ENCODE peak calls at places on chromosomes 13 and 19, in seven cellular contexts. M is astrocyte of the spinal cord, W is NCI-H1105 treated with DMSO at 0.1 percent for 48 hours, J is cardiac muscle cell, U is T-helper 17 cell, I is smooth muscle cell of the brain vasculature, R is dermis blood vessel endothelial cell. V is an unnamed sample.

GRCh38 chr13:40102360-40102727 is 446.9 kb downstream of the COG6 start:
- DNase-seq in W (no peak), R (no peak), M (no peak), I (no peak), J (no peak), U (no peak), V (no peak)

GRCh38 chr19:33888665-33889064 is 92.0 kb downstream of the KCTD15 start:
- DNase-seq in I (no peak), M (no peak), U (no peak), J (no peak), R (no peak), W (no peak), V (no peak)

GRCh38 chr13:75685239-75685697 is 49.1 kb downstream of the LMO7 start:
- DNase-seq in I (peak), J (no peak), W (peak), M (peak), U (no peak), R (peak), V (peak)

GRCh38 chr19:1315470-1316166 is 29.9 kb downstream of the EFNA2 start:
- DNase-seq in W (peak), U (no peak), R (peak), I (no peak), M (peak), J (peak), V (no peak)

GRCh38 chr13:42477588-42478190 is 96.3 kb upstream of the TNFSF11 start:
- DNase-seq in I (no peak), U (no peak), M (peak), J (no peak), W (peak), R (no peak), V (no peak)

GRCh38 chr13:29850213-29850898 is at the start of gene UBL3:
- DNase-seq in W (peak), J (peak), U (peak), I (peak), R (peak), M (peak), V (peak)

GRCh38 chr13:76730220-76730619 is 156.0 kb downstream of the KCTD12 start:
- DNase-seq in U (no peak), W (no peak), J (no peak), R (peak), I (no peak), M (no peak), V (no peak)

GRCh38 chr13:46170268-46170667 is 11.7 kb downstream of the LCP1 start:
- DNase-seq in J (peak), I (no peak), U (no peak), R (no peak), W (no peak), M (no peak), V (no peak)

GRCh38 chr19:40210919-40211318 is 7.3 kb downstream of the TTC9B start:
- DNase-seq in R (no peak), M (no peak), U (no peak), J (no peak), W (no peak), I (no peak), V (no peak)

GRCh38 chr13:42745655-42746054 is 35.7 kb upstream of the FAM216B start:
- DNase-seq in W (no peak), J (no peak), I (no peak), U (no peak), M (no peak), R (no peak), V (no peak)

GRCh38 chr13:22744688-22745452 is 435.9 kb upstream of the SGCG start:
- DNase-seq in J (no peak), R (no peak), U (no peak), W (no peak), I (no peak), M (no peak), V (no peak)

V was measured in HFF-Myc.